ENCODE peak calls at places on chromosomes 16 and 17, in seven cellular contexts. One of them, this sample, is unnamed.
A peak's percentile ranks its signal among the peaks of the same experiment; 100 is the strongest.

GRCh38 chr17:2874211-2874686 is 78.0 kb downstream of the RAP1GAP2 start:
- DNase-seq in esophagus squamous epithelium: no peak
- DNase-seq in HuH-7: no peak
- DNase-seq in non-pigmented ciliary epithelial cell: no peak
- DNase-seq in NCI-H774: no peak
- DNase-seq in activated CD4-positive, alpha-beta T cell treated with anti-CD3 and anti-CD28 coated beads, Interleukin-2, amount 10 ng/mL, durations not matched to agents 7 days and 5 days: no peak
- DNase-seq in SK-N-MC: no peak
- DNase-seq in this sample: no peak

GRCh38 chr17:32741381-32741780 is 135.5 kb downstream of the MYO1D start:
- DNase-seq in SK-N-MC: no peak
- DNase-seq in HuH-7: no peak
- DNase-seq in esophagus squamous epithelium: no peak
- DNase-seq in non-pigmented ciliary epithelial cell: no peak
- DNase-seq in NCI-H774: no peak
- DNase-seq in activated CD4-positive, alpha-beta T cell treated with anti-CD3 and anti-CD28 coated beads, Interleukin-2, amount 10 ng/mL, durations not matched to agents 7 days and 5 days: no peak
- DNase-seq in this sample: no peak

GRCh38 chr17:58232707-58233156 is 5.7 kb upstream of the LPO start:
- DNase-seq in NCI-H774: no peak
- DNase-seq in activated CD4-positive, alpha-beta T cell treated with anti-CD3 and anti-CD28 coated beads, Interleukin-2, amount 10 ng/mL, durations not matched to agents 7 days and 5 days: no peak
- DNase-seq in esophagus squamous epithelium: no peak
- DNase-seq in HuH-7: no peak
- DNase-seq in non-pigmented ciliary epithelial cell: peak; percentile 90
- DNase-seq in SK-N-MC: no peak
- DNase-seq in this sample: peak; percentile 57

GRCh38 chr16:86044881-86045600 is 146.1 kb downstream of the IRF8 start:
- DNase-seq in SK-N-MC: no peak
- DNase-seq in NCI-H774: no peak
- DNase-seq in activated CD4-positive, alpha-beta T cell treated with anti-CD3 and anti-CD28 coated beads, Interleukin-2, amount 10 ng/mL, durations not matched to agents 7 days and 5 days: peak; percentile 47
- DNase-seq in HuH-7: no peak
- DNase-seq in non-pigmented ciliary epithelial cell: no peak
- DNase-seq in esophagus squamous epithelium: no peak
- DNase-seq in this sample: no peak

GRCh38 chr17:30840775-30841174 is 9.0 kb downstream of the ATAD5 start:
- DNase-seq in esophagus squamous epithelium: no peak
- DNase-seq in HuH-7: no peak
- DNase-seq in non-pigmented ciliary epithelial cell: no peak
- DNase-seq in NCI-H774: no peak
- DNase-seq in SK-N-MC: no peak
- DNase-seq in activated CD4-positive, alpha-beta T cell treated with anti-CD3 and anti-CD28 coated beads, Interleukin-2, amount 10 ng/mL, durations not matched to agents 7 days and 5 days: no peak
- DNase-seq in this sample: no peak

GRCh38 chr17:10742431-10742830 is 12.6 kb upstream of the TMEM220 start:
- DNase-seq in activated CD4-positive, alpha-beta T cell treated with anti-CD3 and anti-CD28 coated beads, Interleukin-2, amount 10 ng/mL, durations not matched to agents 7 days and 5 days: no peak
- DNase-seq in HuH-7: no peak
- DNase-seq in NCI-H774: no peak
- DNase-seq in non-pigmented ciliary epithelial cell: no peak
- DNase-seq in esophagus squamous epithelium: no peak
- DNase-seq in SK-N-MC: no peak
- DNase-seq in this sample: no peak

GRCh38 chr16:10868089-10868488 is 8.9 kb upstream of the CIITA start:
- DNase-seq in non-pigmented ciliary epithelial cell: no peak
- DNase-seq in HuH-7: no peak
- DNase-seq in activated CD4-positive, alpha-beta T cell treated with anti-CD3 and anti-CD28 coated beads, Interleukin-2, amount 10 ng/mL, durations not matched to agents 7 days and 5 days: no peak
- DNase-seq in esophagus squamous epithelium: no peak
- DNase-seq in NCI-H774: no peak
- DNase-seq in SK-N-MC: no peak
- DNase-seq in this sample: no peak

GRCh38 chr17:49063652-49064051 is 66.5 kb downstream of the IGF2BP1 start:
- DNase-seq in SK-N-MC: no peak
- DNase-seq in NCI-H774: no peak
- DNase-seq in activated CD4-positive, alpha-beta T cell treated with anti-CD3 and anti-CD28 coated beads, Interleukin-2, amount 10 ng/mL, durations not matched to agents 7 days and 5 days: no peak
- DNase-seq in esophagus squamous epithelium: no peak
- DNase-seq in non-pigmented ciliary epithelial cell: no peak
- DNase-seq in HuH-7: no peak
- DNase-seq in this sample: no peak

GRCh38 chr17:58585554-58585953 is 71.1 kb upstream of the MTMR4 start:
- DNase-seq in esophagus squamous epithelium: no peak
- DNase-seq in NCI-H774: no peak
- DNase-seq in activated CD4-positive, alpha-beta T cell treated with anti-CD3 and anti-CD28 coated beads, Interleukin-2, amount 10 ng/mL, durations not matched to agents 7 days and 5 days: no peak
- DNase-seq in SK-N-MC: no peak
- DNase-seq in non-pigmented ciliary epithelial cell: no peak
- DNase-seq in HuH-7: no peak
- DNase-seq in this sample: no peak

GRCh38 chr16:84826558-84826941 is 6.8 kb downstream of the CRISPLD2 start:
- DNase-seq in activated CD4-positive, alpha-beta T cell treated with anti-CD3 and anti-CD28 coated beads, Interleukin-2, amount 10 ng/mL, durations not matched to agents 7 days and 5 days: no peak
- DNase-seq in HuH-7: no peak
- DNase-seq in esophagus squamous epithelium: no peak
- DNase-seq in non-pigmented ciliary epithelial cell: no peak
- DNase-seq in SK-N-MC: no peak
- DNase-seq in NCI-H774: no peak
- DNase-seq in this sample: no peak

GRCh38 chr17:66268247-66268927 is 34.0 kb upstream of the PRKCA start:
- DNase-seq in activated CD4-positive, alpha-beta T cell treated with anti-CD3 and anti-CD28 coated beads, Interleukin-2, amount 10 ng/mL, durations not matched to agents 7 days and 5 days: no peak
- DNase-seq in SK-N-MC: no peak
- DNase-seq in HuH-7: no peak
- DNase-seq in NCI-H774: no peak
- DNase-seq in esophagus squamous epithelium: no peak
- DNase-seq in non-pigmented ciliary epithelial cell: peak; percentile 56
- DNase-seq in this sample: no peak

GRCh38 chr16:57873218-57873617 is 70.9 kb upstream of the KIFC3 start:
- DNase-seq in NCI-H774: no peak
- DNase-seq in SK-N-MC: no peak
- DNase-seq in activated CD4-positive, alpha-beta T cell treated with anti-CD3 and anti-CD28 coated beads, Interleukin-2, amount 10 ng/mL, durations not matched to agents 7 days and 5 days: no peak
- DNase-seq in HuH-7: no peak
- DNase-seq in esophagus squamous epithelium: no peak
- DNase-seq in non-pigmented ciliary epithelial cell: no peak
- DNase-seq in this sample: no peak

GRCh38 chr17:77404812-77405581 is 264.2 kb downstream of the SEC14L1 start:
- DNase-seq in non-pigmented ciliary epithelial cell: no peak
- DNase-seq in HuH-7: no peak
- DNase-seq in NCI-H774: no peak
- DNase-seq in esophagus squamous epithelium: no peak
- DNase-seq in SK-N-MC: no peak
- DNase-seq in activated CD4-positive, alpha-beta T cell treated with anti-CD3 and anti-CD28 coated beads, Interleukin-2, amount 10 ng/mL, durations not matched to agents 7 days and 5 days: peak; percentile 90
- DNase-seq in this sample: peak; percentile 74

GRCh38 chr16:87806246-87806607 is 40.4 kb upstream of the KLHDC4 start:
- DNase-seq in SK-N-MC: no peak
- DNase-seq in HuH-7: no peak
- DNase-seq in NCI-H774: no peak
- DNase-seq in esophagus squamous epithelium: no peak
- DNase-seq in activated CD4-positive, alpha-beta T cell treated with anti-CD3 and anti-CD28 coated beads, Interleukin-2, amount 10 ng/mL, durations not matched to agents 7 days and 5 days: no peak
- DNase-seq in non-pigmented ciliary epithelial cell: no peak
- DNase-seq in this sample: no peak

GRCh38 chr17:4105232-4105631 is 37.6 kb downstream of the ZZEF1 start:
- DNase-seq in non-pigmented ciliary epithelial cell: no peak
- DNase-seq in esophagus squamous epithelium: no peak
- DNase-seq in SK-N-MC: no peak
- DNase-seq in activated CD4-positive, alpha-beta T cell treated with anti-CD3 and anti-CD28 coated beads, Interleukin-2, amount 10 ng/mL, durations not matched to agents 7 days and 5 days: no peak
- DNase-seq in NCI-H774: no peak
- DNase-seq in HuH-7: no peak
- DNase-seq in this sample: no peak

GRCh38 chr17:45266372-45266926 is 4.6 kb upstream of the SPATA32 start:
- DNase-seq in activated CD4-positive, alpha-beta T cell treated with anti-CD3 and anti-CD28 coated beads, Interleukin-2, amount 10 ng/mL, durations not matched to agents 7 days and 5 days: no peak
- DNase-seq in HuH-7: no peak
- DNase-seq in non-pigmented ciliary epithelial cell: no peak
- DNase-seq in SK-N-MC: no peak
- DNase-seq in esophagus squamous epithelium: no peak
- DNase-seq in NCI-H774: no peak
- DNase-seq in this sample: no peak

GRCh38 chr16:66292241-66292935 is 74.1 kb upstream of the CDH5 start:
- DNase-seq in esophagus squamous epithelium: no peak
- DNase-seq in SK-N-MC: no peak
- DNase-seq in non-pigmented ciliary epithelial cell: no peak
- DNase-seq in NCI-H774: no peak
- DNase-seq in HuH-7: no peak
- DNase-seq in activated CD4-positive, alpha-beta T cell treated with anti-CD3 and anti-CD28 coated beads, Interleukin-2, amount 10 ng/mL, durations not matched to agents 7 days and 5 days: no peak
- DNase-seq in this sample: no peak

GRCh38 chr16:84434800-84435199 is 66.5 kb downstream of the ATP2C2 start:
- DNase-seq in NCI-H774: no peak
- DNase-seq in non-pigmented ciliary epithelial cell: no peak
- DNase-seq in esophagus squamous epithelium: no peak
- DNase-seq in HuH-7: no peak
- DNase-seq in SK-N-MC: no peak
- DNase-seq in activated CD4-positive, alpha-beta T cell treated with anti-CD3 and anti-CD28 coated beads, Interleukin-2, amount 10 ng/mL, durations not matched to agents 7 days and 5 days: no peak
- DNase-seq in this sample: no peak